ENCODE peak calls at places on chromosomes 12 and 14, in nine cellular contexts. One of them, this sample, is unnamed.

GRCh38 chr14:62189698-62190097 is 427.5 kb downstream of the SNAPC1 start:
- DNase-seq in T-cell: no peak
- DNase-seq in substantia nigra: no peak
- DNase-seq in stimulated activated CD4-positive, alpha-beta T cell treated with anti-CD3 and anti-CD28 coated beads, Interleukin-4, amount 100 ng/mL, for 48 hours: no peak
- DNase-seq in stimulated activated CD8-positive, alpha-beta memory T cell treated with anti-CD3 and anti-CD28 coated beads, Interleukin-15, amount 100 ng/mL, for 24 hours: no peak
- DNase-seq in renal cortical epithelial cell: peak; percentile 3
- DNase-seq in AG20443: peak; percentile 21
- DNase-seq in upper lobe of left lung: no peak
- DNase-seq in activated B cell treated with CpG ODN at 0.5 μM for 24 hours: no peak
- DNase-seq in this sample: peak; percentile 69

GRCh38 chr12:81729781-81730180 is 29.4 kb downstream of the PPFIA2 start:
- DNase-seq in stimulated activated CD8-positive, alpha-beta memory T cell treated with anti-CD3 and anti-CD28 coated beads, Interleukin-15, amount 100 ng/mL, for 24 hours: no peak
- DNase-seq in upper lobe of left lung: no peak
- DNase-seq in stimulated activated CD4-positive, alpha-beta T cell treated with anti-CD3 and anti-CD28 coated beads, Interleukin-4, amount 100 ng/mL, for 48 hours: no peak
- DNase-seq in substantia nigra: no peak
- DNase-seq in activated B cell treated with CpG ODN at 0.5 μM for 24 hours: no peak
- DNase-seq in AG20443: no peak
- DNase-seq in T-cell: no peak
- DNase-seq in renal cortical epithelial cell: no peak
- DNase-seq in this sample: no peak

GRCh38 chr12:55933158-55933798 is 2.3 kb downstream of the DGKA start:
- DNase-seq in stimulated activated CD4-positive, alpha-beta T cell treated with anti-CD3 and anti-CD28 coated beads, Interleukin-4, amount 100 ng/mL, for 48 hours: no peak
- DNase-seq in upper lobe of left lung: peak; percentile 31
- DNase-seq in renal cortical epithelial cell: peak; percentile 70
- DNase-seq in substantia nigra: no peak
- DNase-seq in T-cell: no peak
- DNase-seq in stimulated activated CD8-positive, alpha-beta memory T cell treated with anti-CD3 and anti-CD28 coated beads, Interleukin-15, amount 100 ng/mL, for 24 hours: no peak
- DNase-seq in activated B cell treated with CpG ODN at 0.5 μM for 24 hours: no peak
- DNase-seq in AG20443: peak; percentile 50
- DNase-seq in this sample: no peak

GRCh38 chr14:25431211-25432076 is 381.5 kb upstream of the STXBP6 start:
- DNase-seq in upper lobe of left lung: no peak
- DNase-seq in activated B cell treated with CpG ODN at 0.5 μM for 24 hours: no peak
- DNase-seq in substantia nigra: no peak
- DNase-seq in stimulated activated CD8-positive, alpha-beta memory T cell treated with anti-CD3 and anti-CD28 coated beads, Interleukin-15, amount 100 ng/mL, for 24 hours: no peak
- DNase-seq in AG20443: no peak
- DNase-seq in renal cortical epithelial cell: no peak
- DNase-seq in stimulated activated CD4-positive, alpha-beta T cell treated with anti-CD3 and anti-CD28 coated beads, Interleukin-4, amount 100 ng/mL, for 48 hours: no peak
- DNase-seq in T-cell: no peak
- DNase-seq in this sample: peak; percentile 50

GRCh38 chr12:28290262-28290661 is 100.0 kb downstream of the CCDC91 start:
- DNase-seq in upper lobe of left lung: no peak
- DNase-seq in stimulated activated CD8-positive, alpha-beta memory T cell treated with anti-CD3 and anti-CD28 coated beads, Interleukin-15, amount 100 ng/mL, for 24 hours: no peak
- DNase-seq in substantia nigra: no peak
- DNase-seq in renal cortical epithelial cell: no peak
- DNase-seq in activated B cell treated with CpG ODN at 0.5 μM for 24 hours: no peak
- DNase-seq in stimulated activated CD4-positive, alpha-beta T cell treated with anti-CD3 and anti-CD28 coated beads, Interleukin-4, amount 100 ng/mL, for 48 hours: no peak
- DNase-seq in AG20443: no peak
- DNase-seq in T-cell: no peak
- DNase-seq in this sample: no peak

GRCh38 chr14:105733081-105734065 is 207.0 kb downstream of the TMEM121 start:
- DNase-seq in renal cortical epithelial cell: no peak
- DNase-seq in stimulated activated CD8-positive, alpha-beta memory T cell treated with anti-CD3 and anti-CD28 coated beads, Interleukin-15, amount 100 ng/mL, for 24 hours: no peak
- DNase-seq in substantia nigra: no peak
- DNase-seq in stimulated activated CD4-positive, alpha-beta T cell treated with anti-CD3 and anti-CD28 coated beads, Interleukin-4, amount 100 ng/mL, for 48 hours: no peak
- DNase-seq in T-cell: no peak
- DNase-seq in upper lobe of left lung: no peak
- DNase-seq in activated B cell treated with CpG ODN at 0.5 μM for 24 hours: no peak
- DNase-seq in AG20443: no peak
- DNase-seq in this sample: no peak

GRCh38 chr12:111529424-111530368 is 69.4 kb downstream of the ATXN2 start:
- DNase-seq in stimulated activated CD8-positive, alpha-beta memory T cell treated with anti-CD3 and anti-CD28 coated beads, Interleukin-15, amount 100 ng/mL, for 24 hours: peak; percentile 9
- DNase-seq in substantia nigra: no peak
- DNase-seq in AG20443: peak; percentile 79
- DNase-seq in activated B cell treated with CpG ODN at 0.5 μM for 24 hours: peak; percentile 41
- DNase-seq in stimulated activated CD4-positive, alpha-beta T cell treated with anti-CD3 and anti-CD28 coated beads, Interleukin-4, amount 100 ng/mL, for 48 hours: peak; percentile 41
- DNase-seq in renal cortical epithelial cell: peak; percentile 59
- DNase-seq in upper lobe of left lung: peak; percentile 27
- DNase-seq in T-cell: peak; percentile 58
- DNase-seq in this sample: peak; percentile 30

GRCh38 chr12:22083167-22083566 is 37.1 kb downstream of the CMAS start:
- DNase-seq in activated B cell treated with CpG ODN at 0.5 μM for 24 hours: no peak
- DNase-seq in T-cell: peak; percentile 16
- DNase-seq in stimulated activated CD4-positive, alpha-beta T cell treated with anti-CD3 and anti-CD28 coated beads, Interleukin-4, amount 100 ng/mL, for 48 hours: no peak
- DNase-seq in AG20443: peak; percentile 20
- DNase-seq in substantia nigra: no peak
- DNase-seq in renal cortical epithelial cell: peak; percentile 29
- DNase-seq in upper lobe of left lung: no peak
- DNase-seq in stimulated activated CD8-positive, alpha-beta memory T cell treated with anti-CD3 and anti-CD28 coated beads, Interleukin-15, amount 100 ng/mL, for 24 hours: no peak
- DNase-seq in this sample: no peak

GRCh38 chr14:31128601-31129526 is 78.7 kb downstream of the HECTD1 start:
- DNase-seq in activated B cell treated with CpG ODN at 0.5 μM for 24 hours: no peak
- DNase-seq in substantia nigra: no peak
- DNase-seq in stimulated activated CD8-positive, alpha-beta memory T cell treated with anti-CD3 and anti-CD28 coated beads, Interleukin-15, amount 100 ng/mL, for 24 hours: no peak
- DNase-seq in renal cortical epithelial cell: no peak
- DNase-seq in upper lobe of left lung: no peak
- DNase-seq in T-cell: no peak
- DNase-seq in stimulated activated CD4-positive, alpha-beta T cell treated with anti-CD3 and anti-CD28 coated beads, Interleukin-4, amount 100 ng/mL, for 48 hours: no peak
- DNase-seq in AG20443: no peak
- DNase-seq in this sample: no peak

GRCh38 chr12:29943683-29944082 is 159.9 kb upstream of the TMTC1 start:
- DNase-seq in stimulated activated CD4-positive, alpha-beta T cell treated with anti-CD3 and anti-CD28 coated beads, Interleukin-4, amount 100 ng/mL, for 48 hours: no peak
- DNase-seq in substantia nigra: no peak
- DNase-seq in T-cell: no peak
- DNase-seq in AG20443: no peak
- DNase-seq in stimulated activated CD8-positive, alpha-beta memory T cell treated with anti-CD3 and anti-CD28 coated beads, Interleukin-15, amount 100 ng/mL, for 24 hours: no peak
- DNase-seq in activated B cell treated with CpG ODN at 0.5 μM for 24 hours: no peak
- DNase-seq in upper lobe of left lung: no peak
- DNase-seq in renal cortical epithelial cell: no peak
- DNase-seq in this sample: no peak

GRCh38 chr14:104213301-104214034 is 75.1 kb downstream of the KIF26A start:
- DNase-seq in activated B cell treated with CpG ODN at 0.5 μM for 24 hours: no peak
- DNase-seq in T-cell: no peak
- DNase-seq in substantia nigra: no peak
- DNase-seq in stimulated activated CD8-positive, alpha-beta memory T cell treated with anti-CD3 and anti-CD28 coated beads, Interleukin-15, amount 100 ng/mL, for 24 hours: no peak
- DNase-seq in upper lobe of left lung: no peak
- DNase-seq in AG20443: no peak
- DNase-seq in stimulated activated CD4-positive, alpha-beta T cell treated with anti-CD3 and anti-CD28 coated beads, Interleukin-4, amount 100 ng/mL, for 48 hours: no peak
- DNase-seq in renal cortical epithelial cell: no peak
- DNase-seq in this sample: no peak

GRCh38 chr12:6424848-6425247 is 19.9 kb upstream of the CD27 start:
- DNase-seq in renal cortical epithelial cell: no peak
- DNase-seq in activated B cell treated with CpG ODN at 0.5 μM for 24 hours: no peak
- DNase-seq in T-cell: no peak
- DNase-seq in AG20443: no peak
- DNase-seq in stimulated activated CD4-positive, alpha-beta T cell treated with anti-CD3 and anti-CD28 coated beads, Interleukin-4, amount 100 ng/mL, for 48 hours: no peak
- DNase-seq in stimulated activated CD8-positive, alpha-beta memory T cell treated with anti-CD3 and anti-CD28 coated beads, Interleukin-15, amount 100 ng/mL, for 24 hours: no peak
- DNase-seq in substantia nigra: no peak
- DNase-seq in upper lobe of left lung: no peak
- DNase-seq in this sample: peak; percentile 16

GRCh38 chr12:6052940-6053329 is 71.5 kb downstream of the VWF start:
- DNase-seq in upper lobe of left lung: no peak
- DNase-seq in activated B cell treated with CpG ODN at 0.5 μM for 24 hours: no peak
- DNase-seq in AG20443: peak; percentile 61
- DNase-seq in substantia nigra: no peak
- DNase-seq in renal cortical epithelial cell: peak; percentile 40
- DNase-seq in stimulated activated CD8-positive, alpha-beta memory T cell treated with anti-CD3 and anti-CD28 coated beads, Interleukin-15, amount 100 ng/mL, for 24 hours: no peak
- DNase-seq in stimulated activated CD4-positive, alpha-beta T cell treated with anti-CD3 and anti-CD28 coated beads, Interleukin-4, amount 100 ng/mL, for 48 hours: no peak
- DNase-seq in T-cell: no peak
- DNase-seq in this sample: no peak

GRCh38 chr12:87801860-87802720 is 227.1 kb downstream of the C12orf50 start:
- DNase-seq in T-cell: no peak
- DNase-seq in activated B cell treated with CpG ODN at 0.5 μM for 24 hours: no peak
- DNase-seq in substantia nigra: no peak
- DNase-seq in renal cortical epithelial cell: peak; percentile 65
- DNase-seq in AG20443: no peak
- DNase-seq in stimulated activated CD8-positive, alpha-beta memory T cell treated with anti-CD3 and anti-CD28 coated beads, Interleukin-15, amount 100 ng/mL, for 24 hours: no peak
- DNase-seq in upper lobe of left lung: no peak
- DNase-seq in stimulated activated CD4-positive, alpha-beta T cell treated with anti-CD3 and anti-CD28 coated beads, Interleukin-4, amount 100 ng/mL, for 48 hours: no peak
- DNase-seq in this sample: no peak

GRCh38 chr12:75943730-75944096 is 87.9 kb downstream of the PHLDA1 start:
- DNase-seq in renal cortical epithelial cell: no peak
- DNase-seq in substantia nigra: no peak
- DNase-seq in stimulated activated CD4-positive, alpha-beta T cell treated with anti-CD3 and anti-CD28 coated beads, Interleukin-4, amount 100 ng/mL, for 48 hours: no peak
- DNase-seq in activated B cell treated with CpG ODN at 0.5 μM for 24 hours: no peak
- DNase-seq in AG20443: no peak
- DNase-seq in stimulated activated CD8-positive, alpha-beta memory T cell treated with anti-CD3 and anti-CD28 coated beads, Interleukin-15, amount 100 ng/mL, for 24 hours: no peak
- DNase-seq in T-cell: no peak
- DNase-seq in upper lobe of left lung: no peak
- DNase-seq in this sample: no peak

GRCh38 chr12:68915055-68915454 is 17.9 kb downstream of the CPM start:
- DNase-seq in stimulated activated CD4-positive, alpha-beta T cell treated with anti-CD3 and anti-CD28 coated beads, Interleukin-4, amount 100 ng/mL, for 48 hours: no peak
- DNase-seq in T-cell: no peak
- DNase-seq in substantia nigra: no peak
- DNase-seq in upper lobe of left lung: no peak
- DNase-seq in activated B cell treated with CpG ODN at 0.5 μM for 24 hours: no peak
- DNase-seq in AG20443: peak; percentile 75
- DNase-seq in stimulated activated CD8-positive, alpha-beta memory T cell treated with anti-CD3 and anti-CD28 coated beads, Interleukin-15, amount 100 ng/mL, for 24 hours: no peak
- DNase-seq in renal cortical epithelial cell: peak; percentile 68
- DNase-seq in this sample: no peak

GRCh38 chr12:95548539-95549391 is 2.5 kb downstream of the USP44 start:
- DNase-seq in AG20443: peak; percentile 61
- DNase-seq in activated B cell treated with CpG ODN at 0.5 μM for 24 hours: peak; percentile 64
- DNase-seq in substantia nigra: no peak
- DNase-seq in upper lobe of left lung: peak; percentile 60
- DNase-seq in stimulated activated CD4-positive, alpha-beta T cell treated with anti-CD3 and anti-CD28 coated beads, Interleukin-4, amount 100 ng/mL, for 48 hours: peak; percentile 50
- DNase-seq in renal cortical epithelial cell: no peak
- DNase-seq in T-cell: peak; percentile 60
- DNase-seq in stimulated activated CD8-positive, alpha-beta memory T cell treated with anti-CD3 and anti-CD28 coated beads, Interleukin-15, amount 100 ng/mL, for 24 hours: peak; percentile 24
- DNase-seq in this sample: peak; percentile 61

GRCh38 chr14:37443461-37443860 is 151.6 kb downstream of the FOXA1 start:
- DNase-seq in T-cell: no peak
- DNase-seq in activated B cell treated with CpG ODN at 0.5 μM for 24 hours: no peak
- DNase-seq in renal cortical epithelial cell: no peak
- DNase-seq in upper lobe of left lung: no peak
- DNase-seq in AG20443: no peak
- DNase-seq in stimulated activated CD4-positive, alpha-beta T cell treated with anti-CD3 and anti-CD28 coated beads, Interleukin-4, amount 100 ng/mL, for 48 hours: no peak
- DNase-seq in stimulated activated CD8-positive, alpha-beta memory T cell treated with anti-CD3 and anti-CD28 coated beads, Interleukin-15, amount 100 ng/mL, for 24 hours: no peak
- DNase-seq in substantia nigra: no peak
- DNase-seq in this sample: no peak

GRCh38 chr12:29043069-29043468 is 106.0 kb upstream of the FAR2 start:
- DNase-seq in stimulated activated CD8-positive, alpha-beta memory T cell treated with anti-CD3 and anti-CD28 coated beads, Interleukin-15, amount 100 ng/mL, for 24 hours: no peak
- DNase-seq in activated B cell treated with CpG ODN at 0.5 μM for 24 hours: no peak
- DNase-seq in AG20443: peak; percentile 20
- DNase-seq in substantia nigra: no peak
- DNase-seq in T-cell: no peak
- DNase-seq in renal cortical epithelial cell: no peak
- DNase-seq in stimulated activated CD4-positive, alpha-beta T cell treated with anti-CD3 and anti-CD28 coated beads, Interleukin-4, amount 100 ng/mL, for 48 hours: no peak
- DNase-seq in upper lobe of left lung: no peak
- DNase-seq in this sample: no peak

This sample was measured in adrenal gland.